ENCODE peak calls at places on chromosomes 6 and 20, in seven cellular contexts. D is GM23338, J is GM12878, Q is transverse colon, U is esophagus muscularis mucosa, N is prostate gland, M is HCT116. O is an unnamed sample.

GRCh38 chr6:128252293-128253176 is 267.9 kb downstream of the PTPRK start:
- DNase-seq in D (no peak), J (no peak), Q (no peak), U (no peak), N (no peak), M (no peak), O (no peak)

GRCh38 chr20:19692685-19693119 is 65.4 kb upstream of the RIN2 start:
- DNase-seq in D (peak; percentile 77), J (no peak), Q (peak; percentile 63), U (no peak), N (peak; percentile 39), M (peak; percentile 37), O (peak; percentile 87)

GRCh38 chr6:132304891-132305305 is 96.4 kb downstream of the MOXD1 start:
- DNase-seq in D (no peak), J (no peak), Q (no peak), U (no peak), N (no peak), M (no peak), O (no peak)

GRCh38 chr20:46332373-46333135 is 24.3 kb upstream of the CDH22 start:
- DNase-seq in D (no peak), J (no peak), Q (no peak), U (no peak), N (no peak), M (no peak), O (no peak)

GRCh38 chr6:39496951-39497350 is 174.4 kb upstream of the KCNK16 start:
- DNase-seq in D (no peak), J (no peak), Q (peak; percentile 29), U (no peak), N (peak; percentile 10), M (no peak), O (no peak)

GRCh38 chr6:131995924-131996323 is 44.8 kb upstream of the CCN2 start:
- DNase-seq in D (no peak), J (no peak), Q (no peak), U (no peak), N (no peak), M (peak; percentile 81), O (no peak)

GRCh38 chr6:50185006-50185405 is 135.3 kb upstream of the DEFB112 start:
- DNase-seq in D (peak; percentile 76), J (no peak), Q (no peak), U (no peak), N (no peak), M (no peak), O (no peak)

GRCh38 chr6:31734703-31735500 is 1.4 kb downstream of the CLIC1 start:
- DNase-seq in D (peak; percentile 85), J (peak; percentile 60), Q (peak; percentile 84), U (no peak), N (peak; percentile 60), M (no peak), O (peak; percentile 86)

GRCh38 chr20:50762435-50763201 is 31.2 kb downstream of the PARD6B start:
- DNase-seq in D (no peak), J (no peak), Q (peak; percentile 62), U (no peak), N (peak; percentile 91), M (no peak), O (no peak)

GRCh38 chr6:146598785-146599405 is at the start of gene ADGB:
- DNase-seq in D (peak; percentile 83), J (no peak), Q (peak; percentile 78), U (no peak), N (no peak), M (no peak), O (peak; percentile 89)

GRCh38 chr20:11248691-11249178 is 574.9 kb upstream of the JAG1 start:
- DNase-seq in D (no peak), J (no peak), Q (no peak), U (no peak), N (no peak), M (no peak), O (no peak)

GRCh38 chr20:19874328-19874727 is 116.3 kb downstream of the RIN2 start:
- DNase-seq in D (no peak), J (no peak), Q (no peak), U (no peak), N (no peak), M (no peak), O (no peak)

GRCh38 chr20:34834459-34834893 is 9.0 kb upstream of the NCOA6 start:
- DNase-seq in D (peak; percentile 53), J (no peak), Q (no peak), U (no peak), N (no peak), M (peak; percentile 21), O (no peak)

GRCh38 chr6:154594474-154595198 is 84.2 kb upstream of the CNKSR3 start:
- DNase-seq in D (no peak), J (no peak), Q (no peak), U (no peak), N (no peak), M (no peak), O (no peak)

GRCh38 chr6:89145461-89145961 is 344 bp upstream of the PM20D2 start:
- DNase-seq in D (peak; percentile 11), J (peak; percentile 52), Q (no peak), U (no peak), N (peak; percentile 28), M (no peak), O (no peak)

GRCh38 chr6:156589281-156589680 is 187.9 kb upstream of the ARID1B start:
- DNase-seq in D (no peak), J (no peak), Q (no peak), U (peak; percentile 17), N (no peak), M (no peak), O (no peak)

GRCh38 chr20:13771853-13772453 is 12.8 kb downstream of the ESF1 start:
- DNase-seq in D (peak; percentile 55), J (no peak), Q (no peak), U (no peak), N (no peak), M (no peak), O (no peak)

GRCh38 chr6:92559002-92559401 is 860.4 kb downstream of the EPHA7 start:
- DNase-seq in D (no peak), J (no peak), Q (no peak), U (no peak), N (no peak), M (no peak), O (no peak)

GRCh38 chr6:92564393-92564792 is 855.0 kb downstream of the EPHA7 start:
- DNase-seq in D (no peak), J (no peak), Q (no peak), U (no peak), N (no peak), M (no peak), O (no peak)

DNA sequence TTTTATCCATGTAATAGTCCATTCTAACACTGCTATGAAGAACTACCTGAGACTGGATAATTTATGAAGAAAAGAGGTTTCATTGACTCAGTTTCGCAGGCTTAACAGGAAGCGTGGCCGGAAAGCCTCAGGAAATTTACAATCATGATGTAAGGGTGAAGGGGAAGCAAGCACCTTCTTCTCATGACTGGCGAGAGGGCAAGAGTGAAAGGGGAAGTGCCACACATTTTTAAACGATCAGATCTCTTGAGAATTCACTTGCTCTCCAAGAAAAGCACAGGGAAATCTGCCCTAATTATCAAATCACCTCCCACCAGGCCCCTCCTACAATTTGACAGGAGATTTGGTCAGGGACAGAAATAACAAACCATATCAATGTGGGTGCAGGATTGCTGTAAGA is 859.7 kb downstream of the EPHA7 start:
- DNase-seq in D (peak; percentile 5), J (no peak), Q (no peak), U (no peak), N (no peak), M (no peak), O (no peak)
- TF ChIP-seq POLR2AphosphoS5 in D (no peak), J (no peak), Q (no peak), U (no peak), N (no peak), M (no peak), O (no peak)

GRCh38 chr6:148760568-148761531 is 14.0 kb downstream of the UST start:
- DNase-seq in D (peak; percentile 68), J (peak; percentile 64), Q (peak; percentile 51), U (peak; percentile 93), N (peak; percentile 36), M (no peak), O (peak; percentile 92)

GRCh38 chr6:148760143-148760505 is 13.3 kb downstream of the UST start:
- DNase-seq in D (no peak), J (no peak), Q (no peak), U (no peak), N (no peak), M (no peak), O (no peak)

GRCh38 chr6:148761532-148761951 is 14.7 kb downstream of the UST start:
- DNase-seq in D (no peak), J (no peak), Q (peak; percentile 30), U (no peak), N (no peak), M (no peak), O (peak; percentile 86)

GRCh38 chr6:148757944-148758343 is 11.1 kb downstream of the UST start:
- DNase-seq in D (no peak), J (no peak), Q (no peak), U (no peak), N (no peak), M (no peak), O (no peak)

GRCh38 chr6:148758492-148758891 is 11.7 kb downstream of the UST start:
- DNase-seq in D (no peak), J (peak; percentile 98), Q (peak; percentile 40), U (no peak), N (no peak), M (no peak), O (peak; percentile 76)
- TF ChIP-seq POLR2AphosphoS5 in D (no peak), J (peak; percentile 77), Q (peak; percentile 33), U (peak; percentile 22), N (no peak), M (no peak), O (peak; percentile 57)

GRCh38 chr6:41791984-41792383 is 4.5 kb downstream of the TOMM6 start:
- DNase-seq in D (no peak), J (no peak), Q (no peak), U (no peak), N (no peak), M (no peak), O (no peak)

GRCh38 chr6:41791306-41791705 is 3.8 kb downstream of the TOMM6 start:
- DNase-seq in D (no peak), J (no peak), Q (no peak), U (no peak), N (no peak), M (no peak), O (no peak)

GRCh38 chr6:41789937-41790502 is 2.5 kb downstream of the TOMM6 start:
- DNase-seq in D (no peak), J (no peak), Q (no peak), U (no peak), N (no peak), M (no peak), O (no peak)

GRCh38 chr6:41787219-41787917 is at the start of gene TOMM6:
- DNase-seq in D (peak; percentile 96), J (peak; percentile 77), Q (peak; percentile 97), U (peak; percentile 98), N (peak; percentile 95), M (peak; percentile 88), O (peak; percentile 99)

GRCh38 chr6:41789390-41789724 is 1.9 kb downstream of the TOMM6 start:
- DNase-seq in D (no peak), J (no peak), Q (no peak), U (no peak), N (no peak), M (no peak), O (no peak)
- TF ChIP-seq POLR2AphosphoS5 in D (no peak), J (no peak), Q (no peak), U (no peak), N (no peak), M (no peak), O (no peak)

DNA sequence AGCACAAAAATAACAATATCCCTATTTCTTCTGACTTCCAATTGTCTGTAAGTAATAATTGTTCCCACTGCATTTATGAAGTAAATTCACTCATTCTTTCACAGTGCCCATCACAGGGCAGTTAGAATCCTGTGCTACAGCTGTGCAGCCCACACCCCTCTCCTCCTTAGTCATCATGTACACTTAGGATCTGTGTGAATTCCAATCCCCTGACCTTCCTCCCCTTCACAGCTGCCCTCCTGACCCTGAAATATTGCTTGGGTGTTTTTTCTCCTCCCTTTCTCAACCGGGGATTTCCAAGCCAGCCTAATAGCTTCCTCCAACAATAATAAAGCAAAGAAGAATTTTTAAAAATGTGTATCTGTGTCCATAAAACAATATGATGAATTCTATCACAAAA is 91.5 kb upstream of the BEND6 start:
- DNase-seq in D (no peak), J (no peak), Q (peak; percentile 24), U (no peak), N (no peak), M (no peak), O (no peak)
- TF ChIP-seq POLR2AphosphoS5 in D (no peak), J (no peak), Q (no peak), U (no peak), N (no peak), M (no peak), O (no peak)